ENCODE peak calls at places on chromosomes 3 and 15, in seven cellular contexts. N, B, G, F, Y, U and L are unnamed samples.

GRCh38 chr15:63473007-63473748 is 31.2 kb upstream of the USP3 start:
- DNase-seq in B (no peak), G (peak), U (no peak), F (no peak), N (peak), Y (no peak), L (no peak)

GRCh38 chr15:87369269-87369668 is 887.3 kb downstream of the NTRK3 start:
- DNase-seq in U (no peak), G (peak), Y (no peak), N (no peak), B (peak), F (no peak), L (no peak)

GRCh38 chr3:33807190-33807589 is 8.8 kb downstream of the PDCD6IP start:
- DNase-seq in N (no peak), U (no peak), B (no peak), F (no peak), G (no peak), Y (no peak), L (no peak)

GRCh38 chr3:40617084-40617483 is 92.3 kb downstream of the ZNF621 start:
- DNase-seq in N (no peak), B (no peak), Y (no peak), U (no peak), F (no peak), G (no peak), L (no peak)

GRCh38 chr3:33074217-33075067 is 22.5 kb downstream of the GLB1 start:
- DNase-seq in G (peak), F (peak), U (no peak), Y (peak), N (peak), B (peak), L (no peak)

GRCh38 chr15:63638828-63639227 is 41.6 kb downstream of the FBXL22 start:
- DNase-seq in Y (no peak), B (no peak), F (no peak), U (no peak), G (no peak), N (no peak), L (no peak)

GRCh38 chr15:75167588-75168076 is 34.0 kb upstream of the C15orf39 start:
- DNase-seq in Y (no peak), F (no peak), U (no peak), B (peak), G (no peak), N (no peak), L (no peak)

GRCh38 chr3:30520695-30521094 is 85.7 kb upstream of the TGFBR2 start:
- DNase-seq in U (no peak), Y (no peak), N (no peak), G (no peak), B (peak), F (no peak), L (no peak)

GRCh38 chr3:176872771-176873209 is 324.5 kb downstream of the TBL1XR1 start:
- DNase-seq in F (peak), U (no peak), N (peak), Y (peak), G (peak), B (peak), L (no peak)

GRCh38 chr15:48427479-48427878 is 96.2 kb downstream of the DUT start:
- DNase-seq in N (no peak), Y (no peak), F (no peak), U (no peak), B (no peak), G (no peak), L (no peak)

DNA sequence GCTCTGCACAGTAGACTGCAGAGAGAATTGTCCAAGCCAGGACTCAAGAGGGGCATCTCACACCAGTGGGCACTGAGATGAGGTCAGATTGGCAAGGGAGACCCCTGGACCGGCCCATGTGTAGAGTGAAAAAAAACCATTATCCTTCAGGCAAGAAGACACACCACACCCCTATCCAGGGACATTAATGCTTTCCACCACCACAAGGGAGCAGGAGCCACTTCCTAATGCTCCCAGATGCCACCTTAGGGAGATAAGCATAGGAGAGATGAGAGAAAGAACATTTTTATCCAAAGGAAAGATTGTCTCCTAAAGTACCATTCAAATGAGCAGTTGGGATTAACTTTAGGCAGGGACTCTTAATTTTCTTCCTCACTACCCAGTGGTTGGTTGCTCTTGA is 109.6 kb upstream of the PTX3 start:
- DNase-seq in N (no peak), U (no peak), F (no peak), Y (no peak), B (no peak), G (no peak), L (no peak)
- TF ChIP-seq CTCF in N (no peak), U (no peak), F (no peak), Y (no peak), B (no peak), G (no peak), L (no peak)

DNA sequence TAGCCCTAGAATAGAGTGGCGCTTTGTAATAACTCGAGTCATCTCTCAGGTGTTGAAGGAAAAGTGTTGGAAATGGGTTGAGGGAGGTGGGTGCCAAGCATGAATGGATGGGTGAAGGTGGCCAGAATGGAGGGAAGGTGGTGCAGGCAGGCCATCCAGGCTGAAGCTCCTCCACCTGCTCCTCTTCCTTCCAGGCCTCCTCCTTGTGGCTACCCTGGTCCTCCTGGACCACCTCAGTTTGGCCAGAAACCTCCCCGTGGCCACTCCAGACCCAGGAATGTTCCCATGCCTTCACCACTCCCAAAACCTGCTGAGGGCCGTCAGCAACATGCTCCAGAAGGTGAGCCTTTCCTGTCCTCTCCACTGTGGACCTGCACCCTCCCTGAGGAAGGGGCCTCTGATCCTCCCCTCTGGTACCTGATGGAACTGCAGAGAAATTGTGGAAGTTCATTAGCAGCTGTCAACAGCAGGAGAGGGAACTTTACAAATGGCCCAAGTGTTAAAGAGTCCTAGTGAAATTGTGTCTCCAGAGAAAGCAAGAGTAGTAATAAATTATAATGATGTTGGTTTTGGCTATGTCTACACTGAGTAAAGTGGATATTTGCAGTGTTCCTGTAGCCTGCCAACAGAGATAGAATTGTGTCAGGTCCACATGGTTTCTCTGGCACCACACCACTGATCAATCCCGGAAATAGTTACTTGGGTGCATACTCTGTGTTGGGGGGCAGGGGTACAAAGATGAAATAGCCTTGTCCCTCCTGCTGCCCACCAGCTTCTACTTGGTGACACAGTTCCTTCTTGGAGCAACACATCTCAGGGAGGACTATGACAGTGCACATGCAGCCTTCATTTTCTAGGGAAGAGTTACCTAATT is 1.6 kb downstream of the IL12A start:
- DNase-seq in G (no peak), F (no peak), U (no peak), Y (no peak), B (no peak), N (no peak), L (no peak)
- TF ChIP-seq CTCF in G (no peak), F (peak), U (no peak), Y (no peak), B (peak), N (no peak), L (no peak)

GRCh38 chr3:7789324-7789723 is 712.3 kb upstream of the LMCD1 start:
- DNase-seq in B (no peak), N (no peak), U (no peak), G (no peak), Y (no peak), F (no peak), L (no peak)

GRCh38 chr3:7793786-7794185 is 707.8 kb upstream of the LMCD1 start:
- DNase-seq in Y (no peak), F (no peak), N (no peak), G (no peak), U (no peak), B (no peak), L (no peak)

GRCh38 chr3:7788881-7789280 is 712.7 kb upstream of the LMCD1 start:
- DNase-seq in B (no peak), N (no peak), U (no peak), F (no peak), Y (no peak), G (no peak), L (no peak)

GRCh38 chr3:7787871-7788828 is 713.5 kb upstream of the LMCD1 start:
- DNase-seq in B (peak), N (no peak), G (no peak), F (no peak), U (no peak), Y (no peak), L (no peak)
- TF ChIP-seq CTCF in B (no peak), N (no peak), G (no peak), F (no peak), U (no peak), Y (no peak), L (no peak)

GRCh38 chr3:29144807-29145206 is 136.1 kb upstream of the RBMS3 start:
- DNase-seq in N (no peak), F (no peak), B (peak), G (peak), Y (no peak), U (no peak), L (no peak)
- TF ChIP-seq CTCF in N (no peak), F (no peak), B (peak), G (no peak), Y (no peak), U (no peak), L (no peak)